ENCODE peak calls at places on chromosome 13, in six cellular contexts. H is aorta; K is stimulated activated CD4-positive, alpha-beta T cell treated with anti-CD3 and anti-CD28 coated beads, Interleukin-12 subunit alpha, Interleukin-12 subunit beta, amount 100 ng/mL, for 48 hours; J is stimulated activated CD8-positive, alpha-beta memory T cell treated with anti-CD3 and anti-CD28 coated beads, Interleukin-15, amount 100 ng/mL, for 4 hours; L is NCI-H1105; Y is T-helper 1 cell. E is an unnamed sample.

GRCh38 chr13:114012921-114013320 is 39.0 kb upstream of the C13orf46 start:
- DNase-seq in K (no peak), H (peak; percentile 76), J (no peak), L (no peak), Y (no peak), E (no peak)

GRCh38 chr13:21522130-21522529 is 63.0 kb upstream of the ZDHHC20 start:
- DNase-seq in Y (no peak), L (no peak), K (no peak), H (no peak), J (no peak), E (no peak)

GRCh38 chr13:49711218-49711863 is 20.1 kb upstream of the EBPL start:
- DNase-seq in H (no peak), J (no peak), Y (no peak), K (no peak), L (no peak), E (no peak)

GRCh38 chr13:91805605-91806004 is 407.2 kb downstream of the GPC5 start:
- DNase-seq in Y (no peak), K (no peak), L (no peak), H (no peak), J (no peak), E (peak; percentile 50)

GRCh38 chr13:99687728-99688397 is 186.6 kb downstream of the TM9SF2 start:
- DNase-seq in J (no peak), H (no peak), K (no peak), Y (no peak), L (no peak), E (no peak)

GRCh38 chr13:73248711-73249580 is 190.1 kb downstream of the KLF5 start:
- DNase-seq in L (no peak), H (no peak), Y (no peak), J (no peak), K (no peak), E (no peak)

GRCh38 chr13:97385146-97385545 is 48.8 kb upstream of the RAP2A start:
- DNase-seq in J (no peak), L (no peak), H (no peak), Y (no peak), K (no peak), E (no peak)

GRCh38 chr13:96744665-96745331 is 249.5 kb downstream of the OXGR1 start:
- DNase-seq in K (no peak), J (no peak), Y (no peak), H (no peak), L (no peak), E (no peak)

GRCh38 chr13:44765076-44765475 is 188.9 kb upstream of the TSC22D1 start:
- DNase-seq in Y (no peak), J (no peak), H (no peak), K (no peak), L (no peak), E (peak; percentile 10)

GRCh38 chr13:40440990-40441820 is 225.2 kb downstream of the FOXO1 start:
- DNase-seq in Y (no peak), H (peak; percentile 88), K (no peak), J (no peak), L (no peak), E (no peak)

GRCh38 chr13:62556973-62557372 is 1141.3 kb upstream of the PCDH20 start:
- DNase-seq in K (no peak), H (no peak), L (no peak), Y (no peak), J (no peak), E (no peak)

GRCh38 chr13:113080901-113081521 is 24.6 kb upstream of the F7 start:
- DNase-seq in K (no peak), L (no peak), H (peak; percentile 72), Y (no peak), J (no peak), E (peak; percentile 61)

GRCh38 chr13:20114066-20114465 is 46.8 kb downstream of the GJA3 start:
- DNase-seq in Y (no peak), H (no peak), K (no peak), L (no peak), J (no peak), E (no peak)

GRCh38 chr13:49439609-49440008 is 4.3 kb downstream of the CAB39L start:
- DNase-seq in Y (no peak), L (no peak), J (no peak), H (no peak), K (no peak), E (no peak)

GRCh38 chr13:113970810-113971470 is 2.9 kb downstream of the C13orf46 start:
- DNase-seq in Y (no peak), H (peak; percentile 87), K (no peak), L (no peak), J (no peak), E (no peak)

GRCh38 chr13:20993661-20994440 is 67.5 kb downstream of the LATS2 start:
- DNase-seq in J (no peak), K (no peak), Y (no peak), L (no peak), H (no peak), E (no peak)

GRCh38 chr13:79779761-79780160 is 298.8 kb downstream of the NDFIP2 start:
- DNase-seq in H (no peak), Y (no peak), L (no peak), J (no peak), K (no peak), E (no peak)

GRCh38 chr13:68988176-68988575 is 1119.5 kb upstream of the ATXN8OS start:
- DNase-seq in L (no peak), K (no peak), Y (no peak), J (no peak), H (peak; percentile 70), E (no peak)

GRCh38 chr13:88726075-88726474 is 1054.9 kb downstream of the SLITRK5 start:
- DNase-seq in K (no peak), H (peak; percentile 44), Y (no peak), J (no peak), L (no peak), E (no peak)

GRCh38 chr13:47858678-47859050 is 142.4 kb downstream of the SUCLA2 start:
- DNase-seq in K (no peak), Y (no peak), L (no peak), J (no peak), H (no peak), E (no peak)

GRCh38 chr13:102726430-102726829 is 31.6 kb upstream of the METTL21C start:
- DNase-seq in K (no peak), J (no peak), H (no peak), Y (peak; percentile 36), L (no peak), E (no peak)

GRCh38 chr13:48210178-48210577 is 22.8 kb upstream of the ITM2B start:
- DNase-seq in L (no peak), J (no peak), K (no peak), Y (peak; percentile 74), H (no peak), E (no peak)

GRCh38 chr13:40589285-40590109 is 76.9 kb downstream of the FOXO1 start:
- DNase-seq in L (no peak), J (no peak), H (no peak), Y (no peak), K (no peak), E (peak; percentile 49)

GRCh38 chr13:79637086-79637763 is 156.3 kb downstream of the NDFIP2 start:
- DNase-seq in H (no peak), L (no peak), K (no peak), Y (no peak), J (no peak), E (peak; percentile 57)

GRCh38 chr13:65074248-65074647 is 2155.9 kb downstream of the PCDH9 start:
- DNase-seq in H (no peak), Y (no peak), L (no peak), K (no peak), J (no peak), E (no peak)

GRCh38 chr13:21676611-21677021 is 5.7 kb downstream of the FGF9 start:
- DNase-seq in K (no peak), H (no peak), L (no peak), Y (no peak), J (no peak), E (no peak)

GRCh38 chr13:23979361-23980159 is 82.3 kb upstream of the C1QTNF9B start:
- DNase-seq in L (no peak), J (no peak), K (no peak), Y (peak; percentile 25), H (peak; percentile 95), E (peak; percentile 17)

GRCh38 chr13:21537105-21537504 is 66.9 kb downstream of the MICU2 start:
- DNase-seq in J (no peak), L (no peak), H (no peak), Y (no peak), K (no peak), E (no peak)

GRCh38 chr13:44865722-44866484 is 123.4 kb downstream of the NUFIP1 start:
- DNase-seq in K (no peak), L (no peak), Y (no peak), H (no peak), J (no peak), E (no peak)